ENCODE peak calls at places on chromosomes 4 and X, in six cellular contexts. W is cardiac fibroblast; N is activated CD4-positive, CD25-positive, alpha-beta regulatory T cell treated with anti-CD3 and anti-CD28 coated beads, Interleukin-2, amount 50 U/mL, for 72 hours; C is tibial nerve; L is right lobe of liver; M is heart left ventricle. A is an unnamed sample.

GRCh38 chrX:54930291-54931049 is 9.8 kb downstream of the TRO start:
- DNase-seq in C (no peak), N (no peak), W (no peak), L (no peak), M (no peak), A (no peak)

GRCh38 chr4:6727081-6727942 is 11.3 kb downstream of the BLOC1S4 start:
- DNase-seq in L (no peak), M (no peak), N (no peak), W (peak), C (peak), A (peak)

GRCh38 chr4:95537181-95537580 is 11.6 kb downstream of the UNC5C start:
- DNase-seq in N (no peak), L (no peak), C (no peak), W (peak), M (no peak), A (no peak)

GRCh38 chr4:6020633-6021032 is 2.4 kb upstream of the C4orf50 start:
- DNase-seq in N (no peak), M (no peak), C (no peak), W (no peak), L (no peak), A (no peak)

GRCh38 chrX:43661521-43662240 is 5.6 kb downstream of the MAOA start:
- DNase-seq in C (no peak), W (peak), N (no peak), L (no peak), M (no peak), A (peak)

GRCh38 chr4:3034231-3034630 is 40.1 kb downstream of the HTT-AS start:
- DNase-seq in N (no peak), L (no peak), M (no peak), C (no peak), W (no peak), A (no peak)

GRCh38 chr4:55080174-55080865 is 45.1 kb downstream of the KDR start:
- DNase-seq in C (no peak), M (no peak), N (no peak), W (no peak), L (no peak), A (peak)

GRCh38 chr4:3202836-3203820 is 45.8 kb upstream of the MSANTD1 start:
- DNase-seq in M (no peak), W (peak), N (peak), L (peak), C (no peak), A (no peak)

GRCh38 chrX:40262641-40263560 is 165.1 kb upstream of the BCOR start:
- DNase-seq in M (no peak), C (no peak), W (peak), L (no peak), N (no peak), A (peak)

GRCh38 chrX:6151971-6152370 is 76.7 kb downstream of the NLGN4X start:
- DNase-seq in N (no peak), C (no peak), L (no peak), M (no peak), W (no peak), A (no peak)

GRCh38 chr4:93828332-93828829 is at the start of gene ATOH1:
- DNase-seq in C (no peak), L (no peak), W (no peak), N (no peak), M (no peak), A (peak)

GRCh38 chr4:150447356-150447755 is 134.6 kb upstream of the MAB21L2 start:
- DNase-seq in N (no peak), L (no peak), M (no peak), C (no peak), W (no peak), A (no peak)

GRCh38 chr4:26076000-26076587 is 162.1 kb downstream of the SMIM20 start:
- DNase-seq in W (peak), M (no peak), N (no peak), C (no peak), L (no peak), A (peak)

GRCh38 chr4:126230244-126230643 is 915.5 kb downstream of the FAT4 start:
- DNase-seq in L (no peak), C (no peak), N (no peak), M (no peak), W (no peak), A (no peak)

GRCh38 chr4:99462875-99463464 is 27.8 kb upstream of the ADH7 start:
- DNase-seq in M (peak), L (peak), W (peak), C (no peak), N (no peak), A (peak)

GRCh38 chr4:16439771-16440170 is 213.5 kb upstream of the TAPT1 start:
- DNase-seq in M (peak), L (no peak), W (no peak), C (no peak), N (no peak), A (no peak)

GRCh38 chr4:48470135-48470534 is 13.0 kb upstream of the SLC10A4 start:
- DNase-seq in L (no peak), M (no peak), N (no peak), C (no peak), W (no peak), A (no peak)

GRCh38 chr4:148061139-148061476 is 329.2 kb downstream of the ARHGAP10 start:
- DNase-seq in N (no peak), W (no peak), C (no peak), L (no peak), M (no peak), A (no peak)

GRCh38 chr4:37988670-37989069 is 28.5 kb downstream of the PTTG2 start:
- DNase-seq in C (no peak), W (no peak), M (no peak), N (no peak), L (no peak), A (no peak)

GRCh38 chrX:71254092-71254941 is at the start of gene ZMYM3:
- DNase-seq in W (peak), C (peak), N (peak), L (peak), M (peak), A (peak)

GRCh38 chrX:121761845-121762244 is 714.4 kb downstream of the GLUD2 start:
- DNase-seq in W (no peak), C (no peak), N (no peak), L (no peak), M (no peak), A (no peak)

GRCh38 chrX:39782276-39782675 is 315.5 kb downstream of the BCOR start:
- DNase-seq in W (no peak), C (no peak), M (no peak), L (no peak), N (no peak), A (no peak)

GRCh38 chr4:156962551-156962974 is 9.0 kb downstream of the PDGFC start:
- DNase-seq in M (no peak), L (no peak), N (no peak), C (no peak), W (peak), A (peak)

GRCh38 chrX:8815460-8816065 is 14.4 kb upstream of the FAM9A start:
- DNase-seq in L (no peak), W (peak), N (no peak), C (no peak), M (no peak), A (peak)

GRCh38 chr4:111744847-111745246 is 400.4 kb upstream of the FAM241A start:
- DNase-seq in M (no peak), L (no peak), C (no peak), N (no peak), W (no peak), A (no peak)

GRCh38 chrX:88982183-88982582 is 235.2 kb downstream of the CPXCR1 start:
- DNase-seq in N (no peak), C (no peak), M (no peak), W (no peak), L (no peak), A (no peak)

GRCh38 chrX:118100091-118100490 is 16.5 kb downstream of the KLHL13 start:
- DNase-seq in C (no peak), W (no peak), N (no peak), M (no peak), L (no peak), A (no peak)

A was measured in fibroblast of lung.